ENCODE peak calls at places on chromosomes 3 and 15, in six cellular contexts. B is mesenchymal stem cell, P is neuronal stem cell, C is IMR-90, S is H1, G is trophoblast cell. L is an unnamed sample.

GRCh38 chr3:88005066-88005465 is 53.7 kb downstream of the CGGBP1 start:
- DNase-seq in P (no peak), B (peak; percentile 28), G (peak; percentile 47), S (no peak), C (peak; percentile 14), L (peak; percentile 26)

GRCh38 chr3:120928991-120929390 is 21.0 kb downstream of the STXBP5L start:
- DNase-seq in P (no peak), G (no peak), C (no peak), B (no peak), S (no peak), L (peak; percentile 30)

GRCh38 chr3:43102773-43103480 is 3.0 kb downstream of the POMGNT2 start:
- DNase-seq in C (no peak), S (no peak), G (no peak), B (no peak), P (no peak), L (no peak)

GRCh38 chr3:194573680-194574437 is 59.4 kb downstream of the TMEM44 start:
- DNase-seq in C (peak; percentile 68), B (peak; percentile 69), P (no peak), G (peak; percentile 69), S (no peak), L (peak; percentile 84)

GRCh38 chr15:64697911-64698369 is 77.4 kb downstream of the RBPMS2 start:
- DNase-seq in C (peak; percentile 36), B (no peak), G (peak; percentile 85), S (no peak), P (no peak), L (no peak)

GRCh38 chr15:60237411-60237810 is 160.4 kb downstream of the ANXA2 start:
- DNase-seq in S (no peak), C (peak; percentile 67), P (no peak), G (no peak), B (peak; percentile 3), L (peak; percentile 37)

GRCh38 chr3:43779850-43780249 is 89.1 kb downstream of the ABHD5 start:
- DNase-seq in B (no peak), P (no peak), G (no peak), S (no peak), C (no peak), L (no peak)

GRCh38 chr3:170027691-170028102 is 10.1 kb upstream of the GPR160 start:
- DNase-seq in B (no peak), G (no peak), S (no peak), C (no peak), P (no peak), L (no peak)

GRCh38 chr15:58758141-58758540 is 8.6 kb upstream of the ADAM10 start:
- DNase-seq in P (no peak), G (peak; percentile 44), S (no peak), B (peak; percentile 31), C (peak; percentile 33), L (no peak)

GRCh38 chr15:58762731-58763130 is 8.4 kb upstream of the MINDY2 start:
- DNase-seq in G (no peak), P (no peak), B (no peak), S (no peak), C (no peak), L (no peak)

GRCh38 chr15:58761010-58761388 is 10.1 kb upstream of the MINDY2 start:
- DNase-seq in P (no peak), G (no peak), B (no peak), S (no peak), C (no peak), L (no peak)

GRCh38 chr15:58762285-58762684 is 8.8 kb upstream of the MINDY2 start:
- DNase-seq in P (no peak), B (no peak), G (no peak), S (no peak), C (no peak), L (no peak)

GRCh38 chr15:58760385-58761009 is 10.6 kb upstream of the MINDY2 start:
- DNase-seq in B (no peak), S (no peak), C (no peak), G (no peak), P (no peak), L (peak; percentile 22)
- H3K79me1 ChIP-seq in B (no peaks in the 10 kb centered on the region), S (no peaks in the 10 kb centered on the region), C (no peaks in the 10 kb centered on the region), G (no peaks in the 10 kb centered on the region), P (no peaks in the 10 kb centered on the region), L (no peaks in the 10 kb centered on the region)

DNA sequence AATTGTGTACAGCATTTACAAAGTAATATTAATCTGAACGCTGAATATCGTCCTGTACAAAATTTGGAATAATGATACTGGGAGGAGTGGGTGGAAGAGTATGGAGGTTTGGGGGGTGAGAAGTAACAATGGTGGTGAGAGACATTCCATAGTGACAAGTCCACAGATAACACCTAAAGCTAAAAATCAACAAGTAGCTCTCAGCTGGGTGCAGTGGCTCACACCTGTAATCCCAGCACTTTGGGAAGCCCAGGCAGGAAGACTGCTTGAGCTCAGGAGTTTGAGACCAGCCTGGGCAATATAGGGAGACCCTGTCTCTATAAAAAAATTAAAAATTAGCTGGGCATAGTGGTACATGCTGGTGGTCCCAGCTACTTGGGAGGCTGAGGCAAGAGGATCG is 5.1 kb downstream of the MRPS25 start:
- DNase-seq in P (no peak), S (no peak), C (no peak), G (no peak), B (no peak), L (peak; percentile 32)
- H3K36me3 ChIP-seq in P (peaks cover 22% of the 10 kb centered on the region), S (peaks cover 19% of the 10 kb centered on the region), C (peaks cover 22% of the 10 kb centered on the region), G (peaks cover 26% of the 10 kb centered on the region), B (peaks cover 24% of the 10 kb centered on the region), L (peaks cover 6% of the 10 kb centered on the region)

GRCh38 chr3:195583831-195584542 is at the start of gene APOD:
- DNase-seq in C (peak; percentile 13), P (no peak), S (no peak), G (no peak), B (no peak), L (no peak)

GRCh38 chr3:195579281-195579680 is 4.5 kb downstream of the APOD start:
- DNase-seq in P (no peak), B (no peak), G (no peak), C (no peak), S (no peak), L (no peak)

GRCh38 chr3:195582947-195583346 is 793 bp downstream of the APOD start:
- DNase-seq in P (no peak), B (no peak), S (no peak), C (no peak), G (no peak), L (peak; percentile 65)

GRCh38 chr3:195578565-195578964 is 5.2 kb downstream of the APOD start:
- DNase-seq in S (no peak), P (no peak), B (no peak), G (no peak), C (no peak), L (no peak)

GRCh38 chr3:195580733-195581443 is 2.9 kb downstream of the APOD start:
- DNase-seq in G (no peak), B (peak; percentile 40), P (no peak), C (peak; percentile 65), S (no peak), L (no peak)
- H3K4me2 ChIP-seq in G (no peak overlapping the region), B (no peak overlapping the region), P (no peak overlapping the region), C (no peak overlapping the region), S (no peak overlapping the region), L (no peak overlapping the region)

GRCh38 chr3:105130911-105131310 is 235.8 kb upstream of the ALCAM start:
- DNase-seq in G (no peak), S (no peak), C (no peak), B (no peak), P (no peak), L (no peak)
- H3K79me1 ChIP-seq in G (no peaks in the 10 kb centered on the region), S (no peaks in the 10 kb centered on the region), C (no peaks in the 10 kb centered on the region), B (no peaks in the 10 kb centered on the region), P (no peaks in the 10 kb centered on the region), L (no peaks in the 10 kb centered on the region)

GRCh38 chr15:98941595-98942255 is 65.9 kb downstream of the PGPEP1L start:
- DNase-seq in C (no peak), G (no peak), P (no peak), S (no peak), B (no peak), L (no peak)
- H3K36me3 ChIP-seq in C (peaks cover 53% of the 10 kb centered on the region), G (peaks cover 67% of the 10 kb centered on the region), P (peaks cover 28% of the 10 kb centered on the region), S (peaks cover 58% of the 10 kb centered on the region), B (peaks cover 66% of the 10 kb centered on the region), L (peaks cover 5% of the 10 kb centered on the region)

DNA sequence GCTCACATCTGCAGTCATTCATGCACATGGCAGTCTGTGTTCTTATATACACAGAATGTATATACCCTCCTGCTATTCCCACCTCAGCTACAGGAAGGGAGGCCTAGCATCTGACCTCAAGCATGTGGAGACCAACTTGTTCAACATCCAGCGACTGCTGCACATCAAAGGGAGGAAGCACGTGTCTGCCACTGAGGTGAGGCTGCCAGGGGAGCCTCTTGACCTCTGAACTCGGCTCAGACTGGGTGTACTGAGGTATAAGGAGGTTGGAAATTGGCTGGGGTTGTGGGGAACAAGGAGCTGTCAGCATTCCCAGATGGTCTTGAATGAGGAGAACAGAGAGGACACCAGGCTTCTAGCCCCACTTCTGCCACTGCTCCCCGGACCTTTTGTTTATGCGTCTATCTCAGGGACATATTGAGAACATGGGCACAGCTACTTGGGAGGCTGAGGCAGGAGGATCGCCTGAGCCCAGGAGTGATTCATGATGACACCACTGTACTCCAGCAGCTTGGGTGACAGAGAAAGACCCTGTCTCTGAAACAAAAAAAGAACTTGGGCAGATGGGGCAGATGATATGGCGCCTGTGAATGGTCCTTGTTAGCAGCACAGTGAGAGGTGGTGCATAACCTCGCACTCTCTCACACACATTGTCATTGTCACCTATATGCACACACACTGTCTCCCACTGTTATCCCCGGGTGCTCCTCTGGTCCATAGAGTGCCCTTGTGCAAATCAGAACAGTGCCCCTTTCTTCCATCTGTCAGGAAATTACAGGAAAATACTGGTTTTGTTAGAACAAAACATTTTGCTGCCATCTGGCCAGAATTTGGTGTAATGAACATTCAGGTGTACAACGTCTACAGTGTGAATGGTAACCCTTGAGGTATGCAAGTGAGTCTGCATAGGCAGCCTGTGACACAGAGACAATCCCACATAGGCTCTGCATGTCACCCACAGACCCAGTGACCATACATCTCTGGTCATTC is 5.4 kb downstream of the VILL start:
- DNase-seq in P (no peak), C (no peak), S (no peak), B (no peak), G (no peak), L (no peak)
- H3K4me2 ChIP-seq in P (no peak overlapping the region), C (no peak overlapping the region), S (no peak overlapping the region), B (no peak overlapping the region), G (no peak overlapping the region), L (no peak overlapping the region)

DNA sequence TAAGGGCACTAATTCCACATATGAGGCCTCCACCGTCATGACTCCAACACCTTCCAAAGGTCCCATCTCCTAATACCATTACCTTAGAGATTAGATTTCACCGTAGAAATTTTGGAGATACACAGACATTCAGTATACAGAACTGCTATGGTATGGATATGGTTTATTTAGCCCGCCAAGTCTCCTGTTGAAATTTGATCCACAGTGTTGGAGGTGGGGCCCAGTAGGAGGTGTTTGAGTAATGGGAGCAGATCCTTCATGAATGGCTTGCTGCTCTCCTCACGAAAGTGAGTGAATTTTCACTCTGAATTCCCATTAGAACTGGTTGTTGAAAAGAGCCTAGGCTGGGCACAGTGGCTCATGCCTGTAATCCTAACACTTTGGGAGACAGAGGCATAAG is 7.4 kb downstream of the MKRN3 start:
- DNase-seq in C (no peak), G (no peak), S (no peak), B (no peak), P (no peak), L (no peak)
- H3K79me1 ChIP-seq in C (no peaks in the 10 kb centered on the region), G (no peaks in the 10 kb centered on the region), S (no peaks in the 10 kb centered on the region), B (no peaks in the 10 kb centered on the region), P (peaks cover 2% of the 10 kb centered on the region), L (no peaks in the 10 kb centered on the region)

L was measured in mesendoderm.